ENCODE peak calls at places on chromosomes 3 and 15, in ten cellular contexts. W, F, B, S, P, T, Z, C, G and N are unnamed samples.

GRCh38 chr3:196108075-196108743 is 26.3 kb upstream of the TFRC start:
- DNase-seq in W (no peak), F (no peak), B (no peak), S (peak), P (no peak), T (no peak), Z (no peak), C (peak), G (no peak), N (no peak)

GRCh38 chr15:67806539-67806935 is 18.8 kb upstream of the SKOR1 start:
- DNase-seq in W (no peak), F (no peak), B (no peak), S (no peak), P (no peak), T (no peak), Z (no peak), C (no peak), G (no peak), N (no peak)

GRCh38 chr3:127762077-127762786 is 60.1 kb downstream of the MGLL start:
- DNase-seq in W (peak), F (no peak), B (no peak), S (no peak), P (no peak), T (peak), Z (no peak), C (no peak), G (no peak), N (peak)

GRCh38 chr3:167684389-167684993 is 30.7 kb upstream of the WDR49 start:
- DNase-seq in W (no peak), F (peak), B (peak), S (no peak), P (peak), T (peak), Z (peak), C (no peak), G (peak), N (no peak)

GRCh38 chr3:169008772-169009358 is 654.6 kb downstream of the MECOM start:
- DNase-seq in W (no peak), F (no peak), B (no peak), S (no peak), P (no peak), T (no peak), Z (no peak), C (no peak), G (no peak), N (no peak)

GRCh38 chr3:78754066-78754743 is 1013.6 kb downstream of the ROBO1 start:
- DNase-seq in W (no peak), F (peak), B (peak), S (no peak), P (no peak), T (no peak), Z (no peak), C (no peak), G (peak), N (no peak)

GRCh38 chr3:59939826-59940426 is 890.1 kb upstream of the CFAP20DC start:
- DNase-seq in W (no peak), F (no peak), B (no peak), S (no peak), P (no peak), T (no peak), Z (no peak), C (no peak), G (no peak), N (no peak)

GRCh38 chr15:49915822-49916221 is 203.2 kb downstream of the ATP8B4 start:
- DNase-seq in W (no peak), F (no peak), B (no peak), S (no peak), P (no peak), T (no peak), Z (no peak), C (no peak), G (no peak), N (no peak)

GRCh38 chr3:50147861-50148260 is 7.3 kb upstream of the SEMA3F start:
- DNase-seq in W (no peak), F (peak), B (no peak), S (no peak), P (no peak), T (no peak), Z (no peak), C (no peak), G (no peak), N (no peak)

GRCh38 chr15:75307778-75308390 is 25.2 kb downstream of the GOLGA6D start:
- DNase-seq in W (no peak), F (no peak), B (peak), S (peak), P (no peak), T (no peak), Z (peak), C (peak), G (no peak), N (no peak)

GRCh38 chr3:27279153-27279552 is 90.0 kb downstream of the NEK10 start:
- DNase-seq in W (no peak), F (no peak), B (peak), S (no peak), P (no peak), T (peak), Z (no peak), C (peak), G (no peak), N (peak)

GRCh38 chr15:55343168-55343567 is 24.1 kb downstream of the PIGB start:
- DNase-seq in W (no peak), F (no peak), B (no peak), S (no peak), P (no peak), T (no peak), Z (no peak), C (no peak), G (no peak), N (no peak)

GRCh38 chr3:10330319-10330718 is 9.4 kb upstream of the SEC13 start:
- DNase-seq in W (no peak), F (no peak), B (no peak), S (no peak), P (no peak), T (no peak), Z (no peak), C (no peak), G (no peak), N (no peak)

GRCh38 chr3:134559591-134559990 is 73.7 kb downstream of the CEP63 start:
- DNase-seq in W (no peak), F (no peak), B (no peak), S (no peak), P (no peak), T (no peak), Z (no peak), C (no peak), G (no peak), N (no peak)

GRCh38 chr15:57335326-57336118 is 40.8 kb upstream of the CGNL1 start:
- DNase-seq in W (no peak), F (no peak), B (no peak), S (no peak), P (no peak), T (no peak), Z (no peak), C (no peak), G (no peak), N (no peak)